ENCODE peak calls at places on chromosomes 7 and 10, in five cellular contexts. S, O, B, N and J are unnamed samples. For H3K36me3, the result is how much of the 10 kb centered on the place peaks cover.

GRCh38 chr10:131183546-131184045 is 127.9 kb downstream of the TCERG1L start:
- DNase-seq in B (peak), S (no peak), O (no peak), N (no peak), J (no peak)

GRCh38 chr7:17236161-17236560 is 62.3 kb upstream of the AHR start:
- DNase-seq in O (no peak), S (no peak), B (no peak), N (no peak), J (no peak)

GRCh38 chr7:36208997-36209813 is 56.2 kb downstream of the EEPD1 start:
- DNase-seq in N (no peak), O (peak), B (no peak), S (no peak), J (no peak)

GRCh38 chr10:103592186-103593021 is 98.9 kb downstream of the NEURL1 start:
- DNase-seq in N (no peak), B (no peak), O (peak), S (peak), J (no peak)

GRCh38 chr10:93334901-93335312 is 147.2 kb downstream of the MYOF start:
- DNase-seq in O (peak), B (no peak), S (no peak), N (no peak), J (no peak)

GRCh38 chr10:94439275-94439861 is 37.0 kb downstream of the TBC1D12 start:
- DNase-seq in O (peak), B (no peak), S (no peak), N (no peak), J (no peak)

GRCh38 chr7:143385891-143386781 is 5.0 kb downstream of the ZYX start:
- DNase-seq in N (no peak), O (no peak), S (no peak), B (peak), J (no peak)

GRCh38 chr10:93236378-93237040 is 162.8 kb downstream of the CYP26A1 start:
- DNase-seq in O (no peak), B (no peak), S (no peak), N (no peak), J (no peak)

GRCh38 chr7:2082357-2083038 is 150.2 kb downstream of the MAD1L1 start:
- DNase-seq in N (no peak), O (peak), B (no peak), S (no peak), J (no peak)

GRCh38 chr7:44541-44896 is 147.9 kb upstream of the FAM20C start:
- DNase-seq in N (no peak), O (no peak), S (no peak), B (peak), J (no peak)

GRCh38 chr7:23020742-23021401 is 6.9 kb upstream of the HYCC1 start:
- DNase-seq in O (peak), N (peak), B (no peak), S (no peak), J (no peak)

GRCh38 chr7:99004781-99005500 is 126.6 kb downstream of the TRRAP start:
- DNase-seq in O (no peak), S (no peak), N (no peak), B (no peak), J (no peak)

GRCh38 chr10:77372400-77372799 is 265.2 kb downstream of the KCNMA1 start:
- DNase-seq in N (no peak), O (no peak), S (no peak), B (peak), J (no peak)

GRCh38 chr10:102817175-102817574 is 20.0 kb downstream of the CYP17A1 start:
- DNase-seq in N (no peak), S (no peak), O (no peak), B (no peak), J (no peak)

GRCh38 chr10:5105626-5106025 is 11.4 kb downstream of the AKR1C3 start:
- DNase-seq in O (no peak), N (no peak), S (no peak), B (peak), J (no peak)

GRCh38 chr7:959271-959670 is 4.8 kb upstream of the ADAP1 start:
- DNase-seq in O (no peak), S (no peak), N (no peak), B (peak), J (no peak)

GRCh38 chr10:92146781-92147180 is 144.1 kb downstream of the CPEB3 start:
- DNase-seq in N (no peak), B (no peak), O (no peak), S (no peak), J (no peak)

GRCh38 chr10:30433286-30433778 is 652 bp upstream of the MAP3K8 start:
- DNase-seq in B (peak), N (peak), S (peak), O (peak), J (peak)

GRCh38 chr10:67788028-67788886 is 49.7 kb downstream of the DNAJC12 start:
- DNase-seq in N (peak), O (no peak), S (peak), B (peak), J (no peak)

GRCh38 chr10:23053036-23053435 is 42.3 kb upstream of the MSRB2 start:
- DNase-seq in N (no peak), O (no peak), S (no peak), B (no peak), J (peak)

GRCh38 chr10:71985542-71986250 is 21.5 kb downstream of the CHST3 start:
- DNase-seq in O (peak), B (peak), S (no peak), N (peak), J (no peak)

GRCh38 chr7:7304705-7305475 is 122.5 kb downstream of the C1GALT1 start:
- DNase-seq in N (no peak), O (no peak), S (no peak), B (no peak), J (no peak)

GRCh38 chr7:22732556-22733126 is 5.6 kb downstream of the IL6 start:
- DNase-seq in N (no peak), O (peak), S (no peak), B (no peak), J (no peak)

GRCh38 chr7:22980422-22980821 is 33.5 kb downstream of the HYCC1 start:
- DNase-seq in N (no peak), B (no peak), O (peak), S (no peak), J (no peak)

GRCh38 chr7:70793767-70794166 is 338.2 kb upstream of the GALNT17 start:
- DNase-seq in O (no peak), N (no peak), B (no peak), S (no peak), J (no peak)

GRCh38 chr7:132349085-132349484 is 227.2 kb downstream of the PLXNA4 start:
- DNase-seq in S (no peak), N (no peak), B (no peak), O (no peak), J (no peak)

GRCh38 chr7:2996141-2996540 is 47.5 kb downstream of the CARD11 start:
- DNase-seq in O (no peak), S (no peak), B (peak), N (no peak), J (no peak)

GRCh38 chr7:159030490-159031134 is 114.1 kb downstream of the VIPR2 start:
- DNase-seq in B (no peak), O (no peak), N (peak), S (peak), J (peak)

GRCh38 chr10:93672022-93672678 is 30.2 kb downstream of the FRA10AC1 start:
- DNase-seq in O (no peak), S (no peak), N (no peak), B (no peak), J (no peak)

GRCh38 chr7:135904282-135904681 is 72.9 kb downstream of the MTPN start:
- DNase-seq in O (no peak), B (no peak), N (no peak), S (no peak), J (no peak)

GRCh38 chr7:86925221-86925620 is 134.2 kb downstream of the ELAPOR2 start:
- DNase-seq in N (no peak), S (no peak), O (no peak), B (no peak), J (no peak)

GRCh38 chr10:95517536-95518454 is 43.4 kb downstream of the SORBS1 start:
- DNase-seq in B (no peak), N (no peak), O (peak), S (peak), J (no peak)

GRCh38 chr10:48470115-48470892 is 134.6 kb downstream of the ARHGAP22 start:
- DNase-seq in O (peak), S (peak), B (no peak), N (no peak), J (no peak)

GRCh38 chr10:31320179-31320597 is 1.2 kb downstream of the ZEB1 start:
- DNase-seq in N (peak), B (peak), O (no peak), S (peak), J (no peak)

GRCh38 chr10:58844680-58845079 is 331.8 kb upstream of the PHYHIPL start:
- DNase-seq in O (no peak), N (no peak), B (no peak), S (no peak), J (no peak)

GRCh38 chr10:131770946-131771633 is 129.7 kb upstream of the PPP2R2D start:
- DNase-seq in N (no peak), O (no peak), B (no peak), S (no peak), J (no peak)

GRCh38 chr10:20634841-20635240 is 262.3 kb downstream of the NEBL start:
- DNase-seq in B (no peak), S (no peak), O (no peak), N (no peak), J (no peak)

GRCh38 chr10:11823122-11823988 is at the start of gene PROSER2:
- DNase-seq in O (peak), S (peak), B (peak), N (no peak), J (no peak)

GRCh38 chr10:119245272-119245671 is 37.9 kb downstream of the GRK5 start:
- DNase-seq in N (no peak), S (no peak), B (no peak), O (no peak), J (no peak)

GRCh38 chr7:152105205-152105604 is 79.7 kb downstream of the GALNT11 start:
- DNase-seq in S (no peak), O (no peak), N (no peak), B (no peak), J (peak)

GRCh38 chr7:152108359-152108758 is 82.9 kb downstream of the GALNT11 start:
- DNase-seq in S (no peak), O (no peak), B (no peak), N (no peak), J (no peak)

GRCh38 chr7:152103691-152104090 is 78.2 kb downstream of the GALNT11 start:
- DNase-seq in S (no peak), O (no peak), B (no peak), N (no peak), J (no peak)

GRCh38 chr7:152107945-152108344 is 82.5 kb downstream of the GALNT11 start:
- DNase-seq in S (no peak), B (no peak), O (no peak), N (no peak), J (no peak)

DNA sequence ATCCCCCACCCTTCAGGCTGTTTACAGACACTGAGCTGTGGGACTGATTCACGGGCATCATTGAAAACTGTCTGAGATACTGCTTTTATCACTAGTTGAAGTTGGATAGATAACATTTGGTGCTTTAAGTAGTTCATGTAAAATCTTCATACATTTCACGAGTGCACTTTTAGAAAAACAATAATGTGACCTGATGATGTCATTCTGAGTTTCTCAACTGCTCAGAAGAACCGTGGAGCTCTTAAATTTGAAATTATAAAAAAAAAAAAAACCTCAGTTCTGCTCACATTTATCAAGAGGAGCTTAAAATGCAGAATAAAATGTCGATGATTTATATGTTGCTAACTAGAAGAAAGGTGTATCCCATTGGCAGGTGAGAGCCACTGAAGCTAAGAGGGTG is 81.5 kb downstream of the GALNT11 start:
- DNase-seq in O (peak), N (no peak), S (no peak), B (no peak), J (no peak)
- H3K36me3 ChIP-seq in O (under half), N (under half), S (half or more), B (under half), J (half or more)

DNA sequence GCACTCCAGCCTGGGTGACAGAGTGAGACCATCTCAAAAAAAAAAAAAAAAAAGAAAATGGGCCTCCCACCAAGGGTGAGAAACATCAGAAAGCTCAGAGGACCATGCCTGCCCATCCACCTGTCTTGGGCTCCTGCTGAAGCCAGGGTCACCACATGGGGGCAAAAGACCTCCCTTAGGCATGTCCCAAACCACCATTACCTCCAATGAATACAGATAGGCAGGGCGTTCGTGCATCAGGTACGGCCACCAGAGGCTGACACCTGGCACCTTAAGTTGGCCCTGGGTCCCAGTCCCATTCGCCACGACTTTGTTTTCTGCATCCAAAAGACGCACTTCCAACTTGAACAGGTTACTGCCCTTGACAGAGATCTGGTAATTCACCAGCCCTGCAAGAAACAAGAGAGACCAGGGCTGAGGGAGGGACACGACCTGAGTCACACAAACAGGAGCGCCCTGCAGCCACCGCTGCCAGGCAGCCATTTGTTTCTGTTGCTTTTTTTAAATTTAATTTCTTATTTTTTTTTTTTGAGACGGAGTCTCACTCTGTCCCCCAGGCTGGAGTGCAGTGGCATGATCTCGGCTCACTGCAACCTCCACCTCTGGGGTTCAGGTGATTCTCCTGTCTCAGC is 6.1 kb downstream of the GUSB start:
- DNase-seq in N (no peak), O (no peak), S (no peak), B (no peak), J (no peak)
- H3K36me3 ChIP-seq in N (half or more), O (under half), S (half or more), B (under half), J (half or more)

GRCh38 chr7:75050501-75050900 is 23.1 kb downstream of the RCC1L start:
- DNase-seq in B (no peak), S (no peak), O (no peak), N (no peak), J (no peak)

GRCh38 chr7:75045881-75046280 is 27.7 kb downstream of the RCC1L start:
- DNase-seq in N (no peak), S (no peak), B (no peak), O (no peak), J (no peak)

GRCh38 chr7:75048435-75049379 is 24.9 kb downstream of the RCC1L start:
- DNase-seq in S (no peak), N (no peak), B (no peak), O (peak), J (no peak)

GRCh38 chr7:75054744-75055527 is 18.7 kb downstream of the RCC1L start:
- DNase-seq in B (no peak), N (peak), O (peak), S (no peak), J (no peak)

DNA sequence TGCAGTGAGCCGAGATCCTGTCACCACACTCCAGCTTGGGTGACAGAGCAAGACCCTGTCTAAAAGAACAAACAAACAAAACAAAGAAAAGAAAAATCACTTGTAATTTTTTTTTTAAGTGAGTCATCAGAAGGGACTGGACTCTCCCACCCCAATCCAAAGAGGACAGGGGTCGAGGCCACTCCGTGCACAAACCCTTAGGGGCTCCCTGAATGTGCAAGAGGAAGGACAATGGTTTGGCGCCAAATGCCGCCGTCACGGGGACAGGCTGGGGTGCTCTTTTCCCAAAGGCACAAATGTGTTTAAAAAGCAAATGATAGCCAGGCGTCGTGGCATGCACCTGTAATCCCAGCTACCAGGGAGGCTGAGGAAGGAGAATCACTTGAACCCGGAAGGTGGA is 23.8 kb downstream of the RCC1L start:
- DNase-seq in S (no peak), B (no peak), O (no peak), N (no peak), J (no peak)
- H3K36me3 ChIP-seq in S (half or more), B (under half), O (under half), N (under half), J (half or more)

GRCh38 chr10:123156091-123156490 is 1.9 kb downstream of the BUB3 start:
- DNase-seq in N (no peak), O (peak), S (no peak), B (no peak), J (no peak)

GRCh38 chr10:123157210-123157609 is 3.0 kb downstream of the BUB3 start:
- DNase-seq in N (no peak), B (no peak), S (no peak), O (peak), J (no peak)

GRCh38 chr10:123158682-123159081 is 4.5 kb downstream of the BUB3 start:
- DNase-seq in O (no peak), N (no peak), B (no peak), S (no peak), J (no peak)

GRCh38 chr10:123165445-123166072 is 11.4 kb downstream of the BUB3 start:
- DNase-seq in S (no peak), B (no peak), N (no peak), O (no peak), J (no peak)

GRCh38 chr10:123160311-123160980 is 6.2 kb downstream of the BUB3 start:
- DNase-seq in N (no peak), B (no peak), S (no peak), O (no peak), J (no peak)
- H3K36me3 ChIP-seq in N (under half), B (under half), S (half or more), O (under half), J (under half)

GRCh38 chr7:155683714-155684113 is 39.3 kb downstream of the RBM33 start:
- DNase-seq in S (no peak), N (no peak), B (no peak), O (no peak), J (no peak)

GRCh38 chr7:155685791-155686160 is 41.3 kb downstream of the RBM33 start:
- DNase-seq in B (no peak), O (no peak), S (no peak), N (no peak), J (no peak)

GRCh38 chr7:155685070-155685790 is 40.8 kb downstream of the RBM33 start:
- DNase-seq in B (no peak), N (no peak), S (no peak), O (no peak), J (no peak)

GRCh38 chr7:155683098-155683497 is 38.6 kb downstream of the RBM33 start:
- DNase-seq in S (no peak), B (no peak), N (no peak), O (no peak), J (no peak)

GRCh38 chr7:155684546-155684945 is 40.1 kb downstream of the RBM33 start:
- DNase-seq in N (no peak), B (no peak), O (no peak), S (no peak), J (no peak)
- H3K36me3 ChIP-seq in N (under half), B (under half), O (under half), S (half or more), J (under half)

DNA sequence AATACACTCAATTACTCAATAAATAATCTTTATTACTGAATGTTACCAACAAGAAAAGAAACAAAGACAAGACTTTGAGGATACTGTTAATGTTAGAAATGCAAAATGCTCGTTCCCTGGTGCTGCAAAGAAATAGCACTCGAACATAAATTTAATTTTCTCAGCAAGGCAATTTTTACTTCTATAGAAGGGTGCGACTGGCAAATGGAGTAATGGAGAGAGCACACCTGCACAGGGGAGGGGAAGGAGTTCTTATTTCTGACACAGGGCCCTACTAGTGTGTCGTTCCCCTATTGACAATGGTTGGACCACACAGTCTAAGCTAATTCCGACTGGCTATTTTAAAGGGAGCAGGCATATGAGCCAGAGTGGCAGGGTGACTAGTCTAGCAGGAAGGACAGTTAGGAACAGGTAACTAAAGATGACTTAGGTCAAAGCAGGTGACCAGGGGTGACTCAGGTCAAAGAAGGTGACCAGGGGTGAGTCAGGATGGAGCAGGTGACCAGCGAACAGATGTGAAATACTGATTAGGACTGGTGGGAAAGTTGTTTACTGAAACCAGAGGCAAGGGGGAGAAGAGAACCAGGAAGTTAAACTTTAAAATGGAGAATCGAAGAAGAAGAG is 119.1 kb downstream of the RNF32 start:
- DNase-seq in S (no peak), O (no peak), N (no peak), B (no peak), J (no peak)
- H3K36me3 ChIP-seq in S (under half), O (under half), N (under half), B (under half), J (under half)

GRCh38 chr10:133282846-133283390 is 6.2 kb upstream of the ADAM8 start:
- DNase-seq in B (no peak), O (no peak), S (no peak), N (no peak), J (no peak)
- H3K36me3 ChIP-seq in B (under half), O (half or more), S (half or more), N (half or more), J (half or more)

DNA sequence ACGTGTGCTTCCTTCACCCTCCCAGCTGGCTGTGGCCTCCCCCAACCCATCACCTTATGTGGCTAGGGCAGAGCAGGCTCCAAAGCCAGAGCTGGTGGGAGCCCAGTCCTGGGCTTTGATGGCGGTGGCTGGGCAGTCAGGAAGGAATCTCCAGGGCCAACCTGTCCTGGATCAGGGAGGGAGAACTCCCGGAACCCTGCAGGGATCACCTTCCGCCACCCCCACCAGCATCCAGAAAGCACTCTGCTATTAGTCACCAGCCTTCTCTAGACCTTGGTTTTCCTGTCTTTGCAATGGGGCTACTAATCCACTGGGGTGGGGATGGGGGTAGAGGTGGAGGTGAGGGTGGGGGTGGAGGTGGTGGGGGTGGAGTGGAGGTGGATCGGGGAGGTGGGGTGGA is 139.0 kb downstream of the ZMIZ1 start:
- DNase-seq in O (no peak), N (no peak), S (no peak), B (no peak), J (no peak)
- H3K36me3 ChIP-seq in O (half or more), N (under half), S (half or more), B (under half), J (half or more)